ENCODE peak calls at places on chromosomes 13 and 19, in ten cellular contexts. One of them, this sample, is unnamed.

GRCh38 chr13:39916330-39916729 is 260.9 kb downstream of the COG6 start:
- DNase-seq in A549: no peak
- DNase-seq in SK-N-SH: no peak
- DNase-seq in osteocyte: no peak
- DNase-seq in endodermal cell: no peak
- DNase-seq in cardiac fibroblast: peak; percentile 85
- DNase-seq in Calu3: no peak
- DNase-seq in omental fat pad: no peak
- DNase-seq in glutamatergic neuron: no peak
- DNase-seq in mammary epithelial cell: peak; percentile 68
- DNase-seq in this sample: no peak

GRCh38 chr19:15199652-15200574 is 882 bp downstream of the NOTCH3 start:
- DNase-seq in glutamatergic neuron: peak; percentile 78
- DNase-seq in endodermal cell: peak; percentile 91
- DNase-seq in osteocyte: no peak
- DNase-seq in omental fat pad: no peak
- DNase-seq in A549: no peak
- DNase-seq in cardiac fibroblast: no peak
- DNase-seq in SK-N-SH: peak; percentile 91
- DNase-seq in Calu3: peak; percentile 48
- DNase-seq in mammary epithelial cell: no peak
- DNase-seq in this sample: peak; percentile 82

GRCh38 chr19:38741670-38742069 is 2.6 kb downstream of the CAPN12 start:
- DNase-seq in glutamatergic neuron: peak; percentile 12
- DNase-seq in SK-N-SH: peak; percentile 11
- DNase-seq in omental fat pad: no peak
- DNase-seq in osteocyte: no peak
- DNase-seq in Calu3: no peak
- DNase-seq in endodermal cell: no peak
- DNase-seq in cardiac fibroblast: no peak
- DNase-seq in mammary epithelial cell: peak; percentile 1
- DNase-seq in A549: no peak
- DNase-seq in this sample: no peak

GRCh38 chr19:39407644-39408391 is 1.2 kb downstream of the ZFP36 start:
- DNase-seq in A549: no peak
- DNase-seq in glutamatergic neuron: peak; percentile 30
- DNase-seq in mammary epithelial cell: peak; percentile 65
- DNase-seq in Calu3: peak; percentile 87
- DNase-seq in SK-N-SH: no peak
- DNase-seq in cardiac fibroblast: peak; percentile 33
- DNase-seq in omental fat pad: no peak
- DNase-seq in osteocyte: no peak
- DNase-seq in endodermal cell: peak; percentile 58
- DNase-seq in this sample: peak; percentile 58

GRCh38 chr19:18091217-18091608 is 4.5 kb upstream of the IL12RB1 start:
- DNase-seq in Calu3: no peak
- DNase-seq in A549: no peak
- DNase-seq in omental fat pad: no peak
- DNase-seq in glutamatergic neuron: no peak
- DNase-seq in mammary epithelial cell: no peak
- DNase-seq in endodermal cell: no peak
- DNase-seq in osteocyte: no peak
- DNase-seq in cardiac fibroblast: no peak
- DNase-seq in SK-N-SH: no peak
- DNase-seq in this sample: no peak

GRCh38 chr13:114230117-114230516 is 4.6 kb upstream of the CDC16 start:
- DNase-seq in Calu3: no peak
- DNase-seq in omental fat pad: no peak
- DNase-seq in glutamatergic neuron: no peak
- DNase-seq in SK-N-SH: no peak
- DNase-seq in endodermal cell: peak; percentile 73
- DNase-seq in A549: no peak
- DNase-seq in osteocyte: no peak
- DNase-seq in mammary epithelial cell: no peak
- DNase-seq in cardiac fibroblast: no peak
- DNase-seq in this sample: peak; percentile 63

GRCh38 chr19:30046522-30046921 is 104.5 kb downstream of the URI1 start:
- DNase-seq in A549: no peak
- DNase-seq in cardiac fibroblast: peak; percentile 5
- DNase-seq in osteocyte: no peak
- DNase-seq in endodermal cell: peak; percentile 67
- DNase-seq in omental fat pad: no peak
- DNase-seq in mammary epithelial cell: no peak
- DNase-seq in glutamatergic neuron: no peak
- DNase-seq in Calu3: no peak
- DNase-seq in SK-N-SH: peak; percentile 50
- DNase-seq in this sample: no peak

GRCh38 chr19:12202250-12202649 is 39.4 kb downstream of the ZNF136 start:
- DNase-seq in A549: no peak
- DNase-seq in mammary epithelial cell: no peak
- DNase-seq in SK-N-SH: no peak
- DNase-seq in osteocyte: no peak
- DNase-seq in endodermal cell: peak; percentile 49
- DNase-seq in glutamatergic neuron: peak; percentile 54
- DNase-seq in cardiac fibroblast: peak; percentile 24
- DNase-seq in omental fat pad: no peak
- DNase-seq in Calu3: no peak
- DNase-seq in this sample: no peak

GRCh38 chr19:39546599-39546998 is 6.6 kb upstream of the EID2 start:
- DNase-seq in glutamatergic neuron: no peak
- DNase-seq in A549: no peak
- DNase-seq in omental fat pad: no peak
- DNase-seq in endodermal cell: no peak
- DNase-seq in mammary epithelial cell: peak; percentile 21
- DNase-seq in SK-N-SH: no peak
- DNase-seq in cardiac fibroblast: no peak
- DNase-seq in Calu3: no peak
- DNase-seq in osteocyte: peak; percentile 64
- DNase-seq in this sample: no peak

GRCh38 chr19:49809155-49809986 is 3.7 kb downstream of the FUZ start:
- DNase-seq in endodermal cell: peak; percentile 84
- DNase-seq in SK-N-SH: peak; percentile 79
- DNase-seq in glutamatergic neuron: peak; percentile 65
- DNase-seq in mammary epithelial cell: no peak
- DNase-seq in A549: peak; percentile 60
- DNase-seq in Calu3: no peak
- DNase-seq in cardiac fibroblast: no peak
- DNase-seq in osteocyte: no peak
- DNase-seq in omental fat pad: no peak
- DNase-seq in this sample: peak; percentile 67
- TF ChIP-seq CTCF in endodermal cell: peak; percentile 48
- TF ChIP-seq CTCF in SK-N-SH: peak; percentile 22
- TF ChIP-seq CTCF in glutamatergic neuron: no peak
- TF ChIP-seq CTCF in mammary epithelial cell: no peak
- TF ChIP-seq CTCF in A549: peak; percentile 15
- TF ChIP-seq CTCF in Calu3: no peak
- TF ChIP-seq CTCF in cardiac fibroblast: no peak
- TF ChIP-seq CTCF in osteocyte: peak; percentile 19
- TF ChIP-seq CTCF in omental fat pad: no peak
- TF ChIP-seq CTCF in this sample: peak; percentile 16

GRCh38 chr19:44955500-44956439 is 590 bp downstream of the CLPTM1 start:
- DNase-seq in glutamatergic neuron: no peak
- DNase-seq in Calu3: no peak
- DNase-seq in osteocyte: no peak
- DNase-seq in cardiac fibroblast: peak; percentile 1
- DNase-seq in endodermal cell: no peak
- DNase-seq in A549: no peak
- DNase-seq in SK-N-SH: no peak
- DNase-seq in mammary epithelial cell: no peak
- DNase-seq in omental fat pad: no peak
- DNase-seq in this sample: no peak

GRCh38 chr19:44954278-44954648 is 917 bp upstream of the CLPTM1 start:
- DNase-seq in cardiac fibroblast: no peak
- DNase-seq in A549: no peak
- DNase-seq in Calu3: no peak
- DNase-seq in glutamatergic neuron: no peak
- DNase-seq in omental fat pad: no peak
- DNase-seq in mammary epithelial cell: no peak
- DNase-seq in endodermal cell: no peak
- DNase-seq in osteocyte: no peak
- DNase-seq in SK-N-SH: no peak
- DNase-seq in this sample: no peak

GRCh38 chr19:44958090-44958489 is 2.9 kb downstream of the CLPTM1 start:
- DNase-seq in A549: no peak
- DNase-seq in SK-N-SH: no peak
- DNase-seq in mammary epithelial cell: no peak
- DNase-seq in omental fat pad: no peak
- DNase-seq in endodermal cell: no peak
- DNase-seq in osteocyte: no peak
- DNase-seq in Calu3: no peak
- DNase-seq in glutamatergic neuron: no peak
- DNase-seq in cardiac fibroblast: no peak
- DNase-seq in this sample: no peak

GRCh38 chr19:44951179-44952159 is 3.7 kb upstream of the CLPTM1 start:
- DNase-seq in A549: peak; percentile 94
- DNase-seq in mammary epithelial cell: peak; percentile 53
- DNase-seq in omental fat pad: peak; percentile 56
- DNase-seq in cardiac fibroblast: peak; percentile 88
- DNase-seq in glutamatergic neuron: peak; percentile 45
- DNase-seq in SK-N-SH: peak; percentile 82
- DNase-seq in osteocyte: no peak
- DNase-seq in endodermal cell: peak; percentile 85
- DNase-seq in Calu3: peak; percentile 77
- DNase-seq in this sample: peak; percentile 94

GRCh38 chr19:44954649-44955499 is at the start of gene CLPTM1:
- DNase-seq in Calu3: peak; percentile 98
- DNase-seq in osteocyte: peak; percentile 98
- DNase-seq in A549: peak; percentile 100
- DNase-seq in cardiac fibroblast: peak; percentile 98
- DNase-seq in omental fat pad: peak; percentile 83
- DNase-seq in SK-N-SH: peak; percentile 98
- DNase-seq in glutamatergic neuron: peak; percentile 98
- DNase-seq in mammary epithelial cell: peak; percentile 96
- DNase-seq in endodermal cell: peak; percentile 98
- DNase-seq in this sample: peak; percentile 99
- TF ChIP-seq CTCF in Calu3: no peak
- TF ChIP-seq CTCF in osteocyte: no peak
- TF ChIP-seq CTCF in A549: no peak
- TF ChIP-seq CTCF in cardiac fibroblast: no peak
- TF ChIP-seq CTCF in omental fat pad: no peak
- TF ChIP-seq CTCF in SK-N-SH: no peak
- TF ChIP-seq CTCF in glutamatergic neuron: no peak
- TF ChIP-seq CTCF in mammary epithelial cell: no peak
- TF ChIP-seq CTCF in endodermal cell: no peak
- TF ChIP-seq CTCF in this sample: no peak

GRCh38 chr19:10964903-10965302 is 4.1 kb downstream of the SMARCA4 start:
- DNase-seq in glutamatergic neuron: no peak
- DNase-seq in A549: no peak
- DNase-seq in mammary epithelial cell: no peak
- DNase-seq in SK-N-SH: no peak
- DNase-seq in cardiac fibroblast: no peak
- DNase-seq in omental fat pad: no peak
- DNase-seq in endodermal cell: no peak
- DNase-seq in Calu3: no peak
- DNase-seq in osteocyte: no peak
- DNase-seq in this sample: no peak
- TF ChIP-seq CTCF in glutamatergic neuron: no peak
- TF ChIP-seq CTCF in A549: no peak
- TF ChIP-seq CTCF in mammary epithelial cell: no peak
- TF ChIP-seq CTCF in SK-N-SH: peak; percentile 20
- TF ChIP-seq CTCF in cardiac fibroblast: no peak
- TF ChIP-seq CTCF in omental fat pad: no peak
- TF ChIP-seq CTCF in endodermal cell: peak; percentile 66
- TF ChIP-seq CTCF in Calu3: no peak
- TF ChIP-seq CTCF in osteocyte: peak; percentile 7
- TF ChIP-seq CTCF in this sample: no peak

GRCh38 chr13:50969691-50970090 is 60.1 kb downstream of the RNASEH2B start:
- DNase-seq in SK-N-SH: no peak
- DNase-seq in Calu3: no peak
- DNase-seq in omental fat pad: no peak
- DNase-seq in A549: no peak
- DNase-seq in cardiac fibroblast: no peak
- DNase-seq in glutamatergic neuron: peak; percentile 28
- DNase-seq in endodermal cell: peak; percentile 82
- DNase-seq in mammary epithelial cell: peak; percentile 16
- DNase-seq in osteocyte: no peak
- DNase-seq in this sample: peak; percentile 34
- TF ChIP-seq CTCF in SK-N-SH: no peak
- TF ChIP-seq CTCF in Calu3: no peak
- TF ChIP-seq CTCF in omental fat pad: no peak
- TF ChIP-seq CTCF in A549: no peak
- TF ChIP-seq CTCF in cardiac fibroblast: peak; percentile 1
- TF ChIP-seq CTCF in glutamatergic neuron: no peak
- TF ChIP-seq CTCF in endodermal cell: peak; percentile 67
- TF ChIP-seq CTCF in mammary epithelial cell: no peak
- TF ChIP-seq CTCF in osteocyte: no peak
- TF ChIP-seq CTCF in this sample: peak; percentile 26

GRCh38 chr13:112874751-112875300 is 94.2 kb upstream of the MCF2L start:
- DNase-seq in cardiac fibroblast: no peak
- DNase-seq in omental fat pad: no peak
- DNase-seq in SK-N-SH: no peak
- DNase-seq in osteocyte: no peak
- DNase-seq in mammary epithelial cell: no peak
- DNase-seq in Calu3: no peak
- DNase-seq in endodermal cell: peak; percentile 41
- DNase-seq in A549: no peak
- DNase-seq in glutamatergic neuron: peak; percentile 5
- DNase-seq in this sample: no peak
- TF ChIP-seq CTCF in cardiac fibroblast: no peak
- TF ChIP-seq CTCF in omental fat pad: no peak
- TF ChIP-seq CTCF in SK-N-SH: no peak
- TF ChIP-seq CTCF in osteocyte: no peak
- TF ChIP-seq CTCF in mammary epithelial cell: no peak
- TF ChIP-seq CTCF in Calu3: no peak
- TF ChIP-seq CTCF in endodermal cell: no peak
- TF ChIP-seq CTCF in A549: no peak
- TF ChIP-seq CTCF in glutamatergic neuron: peak; percentile 55
- TF ChIP-seq CTCF in this sample: no peak

GRCh38 chr13:51449018-51449417 is 3.8 kb downstream of the INTS6 start:
- DNase-seq in A549: no peak
- DNase-seq in osteocyte: no peak
- DNase-seq in SK-N-SH: no peak
- DNase-seq in endodermal cell: no peak
- DNase-seq in omental fat pad: no peak
- DNase-seq in mammary epithelial cell: no peak
- DNase-seq in glutamatergic neuron: no peak
- DNase-seq in Calu3: no peak
- DNase-seq in cardiac fibroblast: no peak
- DNase-seq in this sample: no peak

GRCh38 chr13:51444922-51445321 is 7.9 kb downstream of the INTS6 start:
- DNase-seq in A549: peak; percentile 13
- DNase-seq in cardiac fibroblast: peak; percentile 73
- DNase-seq in SK-N-SH: peak; percentile 29
- DNase-seq in Calu3: no peak
- DNase-seq in mammary epithelial cell: no peak
- DNase-seq in osteocyte: no peak
- DNase-seq in omental fat pad: no peak
- DNase-seq in glutamatergic neuron: no peak
- DNase-seq in endodermal cell: no peak
- DNase-seq in this sample: no peak
- TF ChIP-seq CTCF in A549: peak; percentile 40
- TF ChIP-seq CTCF in cardiac fibroblast: no peak
- TF ChIP-seq CTCF in SK-N-SH: peak; percentile 63
- TF ChIP-seq CTCF in Calu3: no peak
- TF ChIP-seq CTCF in mammary epithelial cell: peak; percentile 18
- TF ChIP-seq CTCF in osteocyte: peak; percentile 64
- TF ChIP-seq CTCF in omental fat pad: no peak
- TF ChIP-seq CTCF in glutamatergic neuron: no peak
- TF ChIP-seq CTCF in endodermal cell: peak; percentile 65
- TF ChIP-seq CTCF in this sample: peak; percentile 56